ENCODE peak calls at places on chromosomes 6 and 20, in eight cellular contexts. M, U, I, Q, A, Y, E and F are unnamed samples.

GRCh38 chr6:13485923-13486557 is 1.4 kb downstream of the GFOD1 start:
- DNase-seq in M (peak; percentile 50), U (no peak), I (peak; percentile 40), Q (no peak), A (peak; percentile 50), Y (peak; percentile 30), E (peak; percentile 47), F (no peak)

GRCh38 chr20:33038243-33038642 is 6.8 kb downstream of the BPIFB6 start:
- DNase-seq in M (no peak), U (no peak), I (no peak), Q (no peak), A (no peak), Y (no peak), E (no peak), F (no peak)

GRCh38 chr6:44489912-44490604 is 102.6 kb downstream of the CDC5L start:
- DNase-seq in M (peak; percentile 98), U (peak; percentile 96), I (no peak), Q (no peak), A (peak; percentile 68), Y (peak; percentile 99), E (peak; percentile 98), F (no peak)

GRCh38 chr6:36131517-36132220 is 1.4 kb downstream of the MAPK13 start:
- DNase-seq in M (peak; percentile 79), U (no peak), I (no peak), Q (peak; percentile 49), A (peak; percentile 84), Y (peak; percentile 80), E (peak; percentile 86), F (peak; percentile 66)

GRCh38 chr6:225121-225721 is 67.1 kb upstream of the DUSP22 start:
- DNase-seq in M (no peak), U (no peak), I (no peak), Q (peak; percentile 57), A (no peak), Y (no peak), E (no peak), F (peak; percentile 57)

GRCh38 chr6:53557005-53557715 is 12.3 kb upstream of the GCLC start:
- DNase-seq in M (no peak), U (no peak), I (no peak), Q (no peak), A (no peak), Y (no peak), E (no peak), F (no peak)

GRCh38 chr6:151690303-151690702 is 117.2 kb upstream of the ESR1 start:
- DNase-seq in M (peak; percentile 27), U (no peak), I (no peak), Q (no peak), A (no peak), Y (no peak), E (no peak), F (no peak)

GRCh38 chr6:134172020-134172766 is 119.8 kb upstream of the SLC2A12 start:
- DNase-seq in M (peak; percentile 46), U (no peak), I (no peak), Q (no peak), A (no peak), Y (peak; percentile 17), E (no peak), F (no peak)

GRCh38 chr6:99589290-99589672 is 17.4 kb upstream of the PRDM13 start:
- DNase-seq in M (no peak), U (no peak), I (no peak), Q (no peak), A (no peak), Y (no peak), E (no peak), F (no peak)

GRCh38 chr6:84392292-84392691 is 164.8 kb upstream of the CEP162 start:
- DNase-seq in M (no peak), U (no peak), I (no peak), Q (no peak), A (no peak), Y (no peak), E (no peak), F (no peak)

GRCh38 chr6:156949376-156949775 is 172.2 kb downstream of the ARID1B start:
- DNase-seq in M (peak; percentile 64), U (no peak), I (no peak), Q (no peak), A (peak; percentile 23), Y (peak; percentile 81), E (peak; percentile 57), F (no peak)

GRCh38 chr20:45545754-45546453 is 1.3 kb downstream of the EPPIN start:
- DNase-seq in M (peak; percentile 54), U (no peak), I (no peak), Q (no peak), A (peak; percentile 40), Y (peak; percentile 37), E (peak; percentile 48), F (no peak)

GRCh38 chr6:75424610-75425548 is 68.7 kb downstream of the FILIP1 start:
- DNase-seq in M (no peak), U (no peak), I (no peak), Q (no peak), A (no peak), Y (peak; percentile 43), E (no peak), F (no peak)

GRCh38 chr6:24425091-24425490 is 22.4 kb downstream of the MRS2 start:
- DNase-seq in M (no peak), U (no peak), I (no peak), Q (no peak), A (no peak), Y (no peak), E (no peak), F (no peak)

GRCh38 chr6:125639621-125640020 is 109.8 kb upstream of the HEY2 start:
- DNase-seq in M (peak; percentile 17), U (no peak), I (no peak), Q (no peak), A (no peak), Y (no peak), E (no peak), F (no peak)

GRCh38 chr6:145529582-145529981 is 205.7 kb downstream of the EPM2A start:
- DNase-seq in M (no peak), U (no peak), I (no peak), Q (no peak), A (no peak), Y (no peak), E (no peak), F (no peak)

GRCh38 chr6:159894991-159895390 is 4.2 kb downstream of the MAS1 start:
- DNase-seq in M (no peak), U (no peak), I (no peak), Q (no peak), A (no peak), Y (no peak), E (no peak), F (no peak)

GRCh38 chr20:708956-709355 is 33.4 kb upstream of the SCRT2 start:
- DNase-seq in M (no peak), U (no peak), I (no peak), Q (no peak), A (no peak), Y (no peak), E (no peak), F (no peak)

GRCh38 chr6:43584892-43585570 is 9.0 kb downstream of the POLH start:
- DNase-seq in M (peak; percentile 7), U (no peak), I (no peak), Q (peak; percentile 31), A (no peak), Y (peak; percentile 7), E (no peak), F (no peak)

GRCh38 chr6:28335564-28336283 is at the start of gene ZSCAN31:
- DNase-seq in M (peak; percentile 99), U (peak; percentile 87), I (peak; percentile 97), Q (peak; percentile 80), A (peak; percentile 97), Y (peak; percentile 99), E (peak; percentile 99), F (peak; percentile 100)

GRCh38 chr20:33859157-33859695 is 48.1 kb downstream of the CHMP4B start:
- DNase-seq in M (peak; percentile 34), U (no peak), I (no peak), Q (peak; percentile 37), A (no peak), Y (no peak), E (no peak), F (no peak)

GRCh38 chr20:6122873-6123649 is at the start of gene FERMT1:
- DNase-seq in M (peak; percentile 78), U (no peak), I (peak; percentile 56), Q (no peak), A (peak; percentile 89), Y (peak; percentile 54), E (peak; percentile 66), F (no peak)

GRCh38 chr20:10541668-10542411 is 106.7 kb downstream of the SLX4IP start:
- DNase-seq in M (no peak), U (no peak), I (no peak), Q (no peak), A (no peak), Y (no peak), E (no peak), F (no peak)

GRCh38 chr6:10418361-10418861 is 3.5 kb upstream of the TFAP2A start:
- DNase-seq in M (no peak), U (no peak), I (no peak), Q (no peak), A (no peak), Y (no peak), E (no peak), F (no peak)
- H3K4me3 ChIP-seq in M (no peak overlapping the region), U (no peak overlapping the region), I (no peak overlapping the region), Q (no peak overlapping the region), A (no peak overlapping the region), Y (no peak overlapping the region), E (no peak overlapping the region), F (no peak overlapping the region)

DNA sequence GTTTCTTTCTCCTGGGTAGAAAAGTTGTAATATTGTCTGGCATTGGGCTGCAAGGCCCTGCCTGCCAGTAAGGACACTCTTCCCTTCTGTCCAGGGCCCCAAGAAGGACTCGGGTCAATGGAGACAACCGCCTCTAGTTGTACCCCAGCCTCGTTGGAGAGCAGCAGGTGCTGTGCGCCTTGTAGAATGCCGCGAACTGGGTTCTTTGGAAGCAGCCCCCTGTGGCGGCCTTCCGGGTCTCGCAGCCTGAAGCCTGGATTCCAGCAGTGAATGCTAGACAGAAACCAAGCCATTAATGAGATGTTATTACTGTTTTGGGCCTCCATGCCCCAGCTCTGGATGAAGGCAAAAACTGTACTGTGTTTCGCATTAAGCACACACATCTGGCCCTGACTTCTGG is 37.0 kb downstream of the PLCG1 start:
- DNase-seq in M (no peak), U (no peak), I (no peak), Q (peak; percentile 6), A (no peak), Y (no peak), E (no peak), F (peak; percentile 49)
- H3K36me3 ChIP-seq in M (peaks cover 46% of the 10 kb centered on the region), U (peaks cover 21% of the 10 kb centered on the region), I (peaks cover 54% of the 10 kb centered on the region), Q (peaks cover 57% of the 10 kb centered on the region), A (no peaks in the 10 kb centered on the region), Y (peaks cover 62% of the 10 kb centered on the region), E (peaks cover 14% of the 10 kb centered on the region), F (peaks cover 41% of the 10 kb centered on the region)

GRCh38 chr6:38337819-38338465 is 301.8 kb downstream of the BTBD9 start:
- DNase-seq in M (peak; percentile 74), U (peak; percentile 43), I (no peak), Q (no peak), A (peak; percentile 23), Y (peak; percentile 88), E (peak; percentile 89), F (no peak)
- TF ChIP-seq CTCF in M (peak; percentile 28), U (peak; percentile 45), I (peak; percentile 13), Q (no peak), A (no peak), Y (peak; percentile 36), E (peak; percentile 45), F (no peak)

DNA sequence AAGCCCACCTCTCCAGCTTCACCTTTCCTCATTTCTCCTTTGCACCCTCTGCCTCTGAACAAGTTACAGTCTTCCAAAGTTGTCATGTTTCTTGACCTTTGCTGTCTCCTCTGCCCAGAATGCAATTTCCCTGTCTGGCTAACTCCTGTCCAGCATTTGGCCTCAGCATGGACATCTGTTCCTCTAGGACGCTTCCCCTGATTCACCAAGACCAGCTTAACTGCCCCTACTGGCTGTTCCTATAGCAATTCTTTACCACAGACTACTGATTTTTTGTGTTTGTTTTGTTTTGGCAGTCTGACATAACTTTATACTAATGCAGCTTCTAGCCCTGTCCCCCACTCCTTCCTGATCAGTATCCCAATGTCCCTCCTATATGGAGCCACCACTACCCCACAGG is 13.4 kb downstream of the GNL1 start:
- DNase-seq in M (peak; percentile 13), U (no peak), I (no peak), Q (no peak), A (no peak), Y (peak; percentile 63), E (peak; percentile 24), F (no peak)
- H3K4me3 ChIP-seq in M (no peak overlapping the region), U (no peak overlapping the region), I (no peak overlapping the region), Q (no peak overlapping the region), A (no peak overlapping the region), Y (no peak overlapping the region), E (no peak overlapping the region), F (no peak overlapping the region)